ENCODE peak calls at places on chromosomes 12 and 14, in six cellular contexts. U is activated T-helper 1 cell treated with anti-CD3 and anti-CD28 coated beads, Interleukin-2, amount 50 U/mL, for 16 hours; W is breast epithelium; H is kidney tubule cell; T is HCT116; Y is endothelial cell. L is an unnamed sample.

GRCh38 chr14:68317239-68317638 is 475.6 kb downstream of the ZFP36L1 start:
- DNase-seq in Y (no peak), U (no peak), H (no peak), W (no peak), T (no peak), L (no peak)

GRCh38 chr14:92471919-92472318 is 41.7 kb upstream of the RIN3 start:
- DNase-seq in U (no peak), T (peak), W (no peak), H (peak), Y (no peak), L (peak)

GRCh38 chr14:101071493-101071891 is 168.0 kb upstream of the RTL1 start:
- DNase-seq in U (no peak), H (no peak), W (peak), T (no peak), Y (no peak), L (no peak)

GRCh38 chr12:41286426-41286825 is 98.3 kb downstream of the PDZRN4 start:
- DNase-seq in W (no peak), T (no peak), Y (no peak), U (no peak), H (no peak), L (peak)

GRCh38 chr12:70648831-70649230 is 11.6 kb upstream of the PTPRB start:
- DNase-seq in H (peak), Y (no peak), T (no peak), W (no peak), U (no peak), L (peak)

GRCh38 chr12:103745962-103746361 is 95.1 kb downstream of the NT5DC3 start:
- DNase-seq in W (no peak), H (no peak), T (peak), U (no peak), Y (no peak), L (no peak)

GRCh38 chr12:38892090-38892786 is 13.2 kb downstream of the CPNE8 start:
- DNase-seq in W (no peak), Y (no peak), H (peak), T (no peak), U (no peak), L (peak)

GRCh38 chr12:22653790-22654189 is 28.8 kb downstream of the ETNK1 start:
- DNase-seq in U (no peak), Y (no peak), W (no peak), H (no peak), T (no peak), L (peak)

GRCh38 chr14:63245893-63246292 is 41.6 kb downstream of the RHOJ start:
- DNase-seq in W (no peak), T (no peak), U (no peak), H (no peak), Y (no peak), L (no peak)

GRCh38 chr14:75044322-75044721 is 6.9 kb downstream of the MLH3 start:
- DNase-seq in W (no peak), T (no peak), H (peak), U (no peak), Y (no peak), L (peak)

GRCh38 chr12:16604853-16605252 is 1.1 kb downstream of the LMO3 start:
- DNase-seq in W (no peak), Y (no peak), T (no peak), U (no peak), H (no peak), L (peak)

GRCh38 chr14:96584199-96584906 is 82.2 kb downstream of the PAPOLA start:
- DNase-seq in U (no peak), Y (peak), H (peak), T (peak), W (no peak), L (peak)

GRCh38 chr12:55932546-55932919 is 1.6 kb downstream of the DGKA start:
- DNase-seq in T (no peak), U (no peak), W (no peak), H (peak), Y (no peak), L (peak)

GRCh38 chr12:113292091-113292490 is 42.8 kb downstream of the SLC8B1 start:
- DNase-seq in H (no peak), Y (no peak), W (no peak), U (no peak), T (no peak), L (peak)

GRCh38 chr12:71638499-71638898 is 25.1 kb downstream of the ZFC3H1 start:
- DNase-seq in U (no peak), T (no peak), H (no peak), Y (no peak), W (no peak), L (no peak)

GRCh38 chr12:100733817-100734593 is 60.6 kb upstream of the ANO4 start:
- DNase-seq in Y (peak), T (peak), H (peak), W (no peak), U (no peak), L (peak)

GRCh38 chr14:57487771-57488170 is 5.9 kb downstream of the CCDC198 start:
- DNase-seq in U (no peak), H (peak), W (no peak), Y (no peak), T (no peak), L (no peak)

GRCh38 chr12:43226151-43226550 is 325.9 kb downstream of the ADAMTS20 start:
- DNase-seq in T (no peak), W (no peak), Y (no peak), H (no peak), U (no peak), L (no peak)

GRCh38 chr12:32362892-32363291 is 36.5 kb upstream of the FGD4 start:
- DNase-seq in Y (no peak), T (no peak), W (no peak), U (no peak), H (no peak), L (no peak)

GRCh38 chr14:102590667-102591099 is 1.8 kb upstream of the RCOR1 start:
- DNase-seq in U (no peak), Y (peak), T (peak), H (peak), W (no peak), L (peak)

GRCh38 chr14:32190713-32191112 is 11.1 kb upstream of the RNU6-7 start:
- DNase-seq in U (no peak), H (peak), T (no peak), W (no peak), Y (no peak), L (no peak)

L was measured in bronchial epithelial cell.